ENCODE peak calls at places on chromosomes 2 and 18, in five cellular contexts. V, R, P, N and K are unnamed samples.

GRCh38 chr18:2303517-2304238 is 267.6 kb downstream of the METTL4 start:
- DNase-seq in R (no peak), V (no peak), N (no peak), P (no peak), K (no peak)

GRCh38 chr18:48027401-48027931 is 97.0 kb upstream of the SMAD2 start:
- DNase-seq in P (no peak), R (no peak), N (no peak), V (no peak), K (no peak)

GRCh38 chr2:1742680-1743395 is 1.5 kb downstream of the PXDN start:
- DNase-seq in N (no peak), R (no peak), P (no peak), V (peak; percentile 26), K (no peak)

GRCh38 chr18:35490894-35491688 is 6.7 kb downstream of the INO80C start:
- DNase-seq in V (no peak), N (no peak), P (no peak), R (no peak), K (no peak)

GRCh38 chr2:80070587-80070986 is 234.0 kb downstream of the LRRTM1 start:
- DNase-seq in N (no peak), R (no peak), V (no peak), P (no peak), K (no peak)

GRCh38 chr2:69196327-69197117 is 183.5 kb downstream of the ANTXR1 start:
- DNase-seq in N (no peak), P (peak; percentile 75), R (no peak), V (no peak), K (no peak)

GRCh38 chr2:104434363-104434792 is 419.5 kb upstream of the POU3F3 start:
- DNase-seq in N (peak; percentile 7), P (no peak), V (peak; percentile 37), R (peak; percentile 43), K (peak; percentile 42)

GRCh38 chr2:64766841-64767669 is 113.3 kb upstream of the SERTAD2 start:
- DNase-seq in N (no peak), R (no peak), V (no peak), P (no peak), K (no peak)

GRCh38 chr2:54099834-54100595 is 15.4 kb upstream of the ACYP2 start:
- DNase-seq in R (no peak), V (no peak), N (no peak), P (no peak), K (no peak)

GRCh38 chr2:118169359-118170005 is 81.2 kb downstream of the INSIG2 start:
- DNase-seq in N (no peak), V (no peak), P (no peak), R (no peak), K (no peak)

GRCh38 chr2:43605079-43605655 is 9.3 kb upstream of the THADA start:
- DNase-seq in V (peak; percentile 59), P (peak; percentile 61), N (no peak), R (no peak), K (no peak)

GRCh38 chr18:2002604-2003003 is 568.7 kb downstream of the METTL4 start:
- DNase-seq in V (no peak), P (no peak), R (no peak), N (no peak), K (no peak)

GRCh38 chr18:23956483-23956882 is 58.1 kb upstream of the TTC39C start:
- DNase-seq in R (no peak), V (no peak), N (no peak), P (no peak), K (no peak)

GRCh38 chr2:189328451-189329249 is 112.6 kb upstream of the WDR75 start:
- DNase-seq in P (no peak), V (no peak), N (no peak), R (no peak), K (no peak)

GRCh38 chr18:50313031-50313607 is 25.6 kb upstream of the CXXC1 start:
- DNase-seq in R (no peak), N (peak; percentile 73), P (no peak), V (no peak), K (no peak)

GRCh38 chr2:230896346-230897115 is 28.5 kb downstream of the GPR55 start:
- DNase-seq in R (no peak), V (no peak), N (no peak), P (no peak), K (no peak)

GRCh38 chr2:69836316-69836715 is 6.9 kb downstream of the GMCL1 start:
- DNase-seq in R (no peak), N (no peak), P (no peak), V (no peak), K (no peak)

GRCh38 chr2:175805442-175806114 is 196.5 kb downstream of the LNPK start:
- DNase-seq in P (no peak), R (no peak), V (peak; percentile 19), N (no peak), K (no peak)

GRCh38 chr2:28716265-28716865 is 35.3 kb upstream of the PPP1CB start:
- DNase-seq in P (peak; percentile 47), V (peak; percentile 46), R (no peak), N (peak; percentile 9), K (no peak)

GRCh38 chr2:236647621-236648020 is 78.0 kb downstream of the ACKR3 start:
- DNase-seq in R (no peak), P (no peak), V (no peak), N (no peak), K (no peak)

GRCh38 chr18:62925031-62925688 is 209.8 kb downstream of the PHLPP1 start:
- DNase-seq in V (no peak), R (no peak), P (no peak), N (no peak), K (no peak)

GRCh38 chr18:55385770-55386169 is 202.2 kb downstream of the TCF4 start:
- DNase-seq in P (no peak), R (no peak), N (no peak), V (no peak), K (no peak)

GRCh38 chr2:233430091-233430490 is 75.8 kb downstream of the DGKD start:
- DNase-seq in P (no peak), R (no peak), V (no peak), N (no peak), K (no peak)

GRCh38 chr2:203498161-203498560 is 36.9 kb downstream of the RAPH1 start:
- DNase-seq in N (no peak), V (no peak), R (no peak), P (no peak), K (no peak)
- TF ChIP-seq SUZ12 in N (no peak), V (no peak), R (no peak), P (no peak), K (no peak)

GRCh38 chr2:128447538-128447885 is 128.8 kb upstream of the HS6ST1 start:
- DNase-seq in R (no peak), N (no peak), P (no peak), V (no peak), K (no peak)
- TF ChIP-seq SUZ12 in R (no peak), N (no peak), P (no peak), V (no peak), K (no peak)

GRCh38 chr2:100977511-100977910 is 24.6 kb upstream of the RPL31 start:
- DNase-seq in R (no peak), P (no peak), N (no peak), V (no peak), K (no peak)

GRCh38 chr2:100976061-100976460 is 26.0 kb upstream of the RPL31 start:
- DNase-seq in V (no peak), N (no peak), R (no peak), P (no peak), K (no peak)

GRCh38 chr2:100978582-100979051 is 23.5 kb upstream of the RPL31 start:
- DNase-seq in P (no peak), R (no peak), V (no peak), N (no peak), K (no peak)

GRCh38 chr2:100975521-100975785 is 26.6 kb upstream of the RPL31 start:
- DNase-seq in V (no peak), N (no peak), R (no peak), P (no peak), K (no peak)

GRCh38 chr2:100976634-100977391 is 25.3 kb upstream of the RPL31 start:
- DNase-seq in P (no peak), N (peak; percentile 25), V (no peak), R (no peak), K (no peak)
- TF ChIP-seq SUZ12 in P (no peak), N (no peak), V (no peak), R (no peak), K (no peak)

GRCh38 chr18:74478876-74479275 is 17.3 kb upstream of the CNDP2 start:
- DNase-seq in N (no peak), R (no peak), P (no peak), V (no peak), K (no peak)
- TF ChIP-seq SUZ12 in N (no peak), R (no peak), P (no peak), V (no peak), K (no peak)

GRCh38 chr2:241755166-241755565 is 20.7 kb downstream of the D2HGDH start:
- DNase-seq in N (no peak), V (no peak), R (no peak), P (no peak), K (no peak)

GRCh38 chr2:241755777-241756176 is 20.8 kb upstream of the GAL3ST2 start:
- DNase-seq in P (no peak), R (no peak), V (no peak), N (no peak), K (no peak)

GRCh38 chr2:241753493-241753892 is 19.1 kb downstream of the D2HGDH start:
- DNase-seq in V (no peak), P (no peak), N (no peak), R (no peak), K (no peak)

GRCh38 chr2:241752689-241753276 is 18.4 kb downstream of the D2HGDH start:
- DNase-seq in N (no peak), V (no peak), P (no peak), R (no peak), K (no peak)

DNA sequence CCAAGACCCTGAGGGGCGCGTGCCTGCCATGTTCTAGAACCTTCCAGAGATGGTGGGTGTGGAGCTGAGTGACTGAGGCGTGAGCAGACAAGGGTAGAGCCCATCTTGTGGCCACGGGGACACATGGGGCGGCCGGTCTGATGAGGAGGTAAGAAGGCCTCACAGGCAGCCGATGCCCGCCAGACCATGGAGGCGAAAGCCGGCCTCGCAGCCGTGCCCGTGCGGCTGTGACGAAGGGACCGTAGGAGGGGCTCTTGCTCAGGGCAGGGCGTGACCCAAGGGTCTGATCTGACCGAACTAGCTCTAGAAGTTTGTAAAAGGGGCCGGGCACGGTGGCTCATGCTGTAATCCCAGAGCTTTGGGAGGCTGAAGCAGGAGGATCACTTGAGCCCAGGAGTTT is 19.6 kb downstream of the D2HGDH start:
- DNase-seq in P (no peak), R (no peak), V (no peak), N (no peak), K (no peak)
- TF ChIP-seq SUZ12 in P (no peak), R (no peak), V (no peak), N (no peak), K (no peak)

GRCh38 chr2:239015769-239016675 is 168.1 kb downstream of the TWIST2 start:
- DNase-seq in N (no peak), R (no peak), V (no peak), P (no peak), K (no peak)
- TF ChIP-seq SUZ12 in N (no peak), R (no peak), V (no peak), P (no peak), K (no peak)